ENCODE peak calls at places on chromosomes 5 and 9, in nine cellular contexts. U is SK-N-SH, A is K562, N is GM23338, L is H1, W is spleen, X is stomach, M is HL-60, P is upper lobe of left lung. I is an unnamed sample.

GRCh38 chr5:167863883-167864282 is 427.6 kb upstream of the WWC1 start:
- DNase-seq in U (peak), A (no peak), N (no peak), L (peak), W (no peak), X (no peak), M (no peak), P (no peak), I (no peak)

GRCh38 chr5:157596449-157596848 is 20.9 kb upstream of the ADAM19 start:
- DNase-seq in U (no peak), A (no peak), N (no peak), L (no peak), W (no peak), X (no peak), M (no peak), P (no peak), I (no peak)

GRCh38 chr5:158953929-158954534 is 145.7 kb downstream of the EBF1 start:
- DNase-seq in U (no peak), A (no peak), N (no peak), L (no peak), W (peak), X (no peak), M (peak), P (no peak), I (no peak)

GRCh38 chr9:95025213-95026170 is 292.0 kb downstream of the FANCC start:
- DNase-seq in U (peak), A (peak), N (no peak), L (no peak), W (no peak), X (peak), M (no peak), P (peak), I (peak)

GRCh38 chr5:991472-992267 is 16.9 kb upstream of the NKD2 start:
- DNase-seq in U (no peak), A (no peak), N (no peak), L (no peak), W (no peak), X (peak), M (no peak), P (peak), I (peak)

GRCh38 chr5:121968910-121969607 is 7.3 kb downstream of the SRFBP1 start:
- DNase-seq in U (no peak), A (peak), N (no peak), L (no peak), W (no peak), X (no peak), M (no peak), P (no peak), I (no peak)

GRCh38 chr5:43207601-43208000 is 15.6 kb downstream of the NIM1K start:
- DNase-seq in U (no peak), A (no peak), N (no peak), L (no peak), W (no peak), X (no peak), M (no peak), P (no peak), I (no peak)

GRCh38 chr5:26847041-26847736 is 191.2 kb downstream of the CDH9 start:
- DNase-seq in U (no peak), A (no peak), N (peak), L (no peak), W (no peak), X (peak), M (no peak), P (peak), I (no peak)

GRCh38 chr9:5489630-5490484 is 20.5 kb upstream of the PDCD1LG2 start:
- DNase-seq in U (no peak), A (no peak), N (no peak), L (no peak), W (no peak), X (no peak), M (no peak), P (no peak), I (no peak)

DNA sequence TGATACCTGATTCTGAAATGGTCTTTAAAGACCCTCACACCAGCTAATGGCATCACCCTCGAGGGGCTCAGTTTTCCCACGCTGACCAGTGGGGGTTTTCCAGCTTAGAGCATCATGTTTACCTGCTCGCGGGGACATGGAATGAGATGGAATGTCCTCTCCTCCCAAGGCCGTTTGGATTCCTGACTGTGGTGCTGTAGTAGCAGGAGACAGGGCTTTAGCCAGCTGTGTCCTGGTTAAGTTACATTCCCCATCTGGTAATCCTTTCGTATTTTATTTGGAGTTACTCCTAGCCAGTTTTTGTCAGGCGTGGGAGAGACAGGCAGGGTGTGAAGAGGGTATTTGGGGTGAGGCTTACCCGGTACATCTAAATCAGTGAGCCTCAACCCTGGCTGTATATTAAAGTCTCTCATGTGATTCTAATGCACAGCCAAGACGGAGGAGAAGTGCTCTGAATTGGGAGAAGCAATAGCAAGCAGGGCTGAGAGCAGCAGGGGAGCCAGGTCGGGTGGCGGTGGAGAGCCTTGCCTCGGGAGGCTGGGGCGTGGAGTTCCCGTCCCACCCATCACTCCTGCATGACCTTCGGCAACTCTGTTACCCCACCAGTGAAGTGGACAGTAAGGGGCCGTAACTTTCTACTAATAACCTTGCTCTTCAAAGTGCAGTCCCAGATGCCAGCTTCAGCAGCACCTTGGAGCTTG is 6.2 kb downstream of the ERGIC1 start:
- DNase-seq in U (no peak), A (no peak), N (no peak), L (no peak), W (peak), X (no peak), M (no peak), P (peak), I (no peak)
- TF ChIP-seq POLR2AphosphoS5 in U (no peak), A (no peak), N (no peak), L (no peak), W (no peak), X (no peak), M (no peak), P (no peak), I (peak)

GRCh38 chr5:146111409-146111808 is 6.0 kb upstream of the PLAC8L1 start:
- DNase-seq in U (no peak), A (peak), N (no peak), L (no peak), W (no peak), X (peak), M (no peak), P (no peak), I (no peak)
- H3K27ac ChIP-seq in U (no peak), A (peak), N (no peak), L (no peak), W (no peak), X (no peak), M (no peak), P (no peak), I (no peak)

GRCh38 chr5:56396634-56397033 is 163.5 kb upstream of the ANKRD55 start:
- DNase-seq in U (no peak), A (no peak), N (no peak), L (no peak), W (no peak), X (no peak), M (no peak), P (no peak), I (no peak)
- TF ChIP-seq POLR2AphosphoS5 in U (no peak), A (no peak), N (no peak), L (no peak), W (no peak), X (no peak), M (no peak), P (no peak), I (no peak)

GRCh38 chr9:107638496-107638895 is 148.9 kb upstream of the KLF4 start:
- DNase-seq in U (no peak), A (no peak), N (no peak), L (no peak), W (no peak), X (no peak), M (no peak), P (no peak), I (no peak)

GRCh38 chr9:107636596-107637405 is 147.2 kb upstream of the KLF4 start:
- DNase-seq in U (no peak), A (no peak), N (no peak), L (no peak), W (no peak), X (no peak), M (no peak), P (no peak), I (no peak)

GRCh38 chr9:107638922-107639321 is 149.4 kb upstream of the KLF4 start:
- DNase-seq in U (no peak), A (no peak), N (no peak), L (no peak), W (no peak), X (peak), M (peak), P (no peak), I (peak)

GRCh38 chr9:107639426-107639825 is 149.9 kb upstream of the KLF4 start:
- DNase-seq in U (no peak), A (no peak), N (no peak), L (no peak), W (no peak), X (no peak), M (no peak), P (no peak), I (no peak)

GRCh38 chr9:107637421-107638420 is 148.2 kb upstream of the KLF4 start:
- DNase-seq in U (peak), A (no peak), N (peak), L (peak), W (peak), X (peak), M (no peak), P (peak), I (peak)
- H3K27ac ChIP-seq in U (no peak), A (no peak), N (no peak), L (no peak), W (peak), X (peak), M (peak), P (peak), I (peak)

GRCh38 chr5:75622564-75622963 is 11.3 kb downstream of the ANKDD1B start:
- DNase-seq in U (no peak), A (no peak), N (no peak), L (no peak), W (no peak), X (peak), M (no peak), P (no peak), I (no peak)

GRCh38 chr5:75623846-75624245 is 12.6 kb downstream of the ANKDD1B start:
- DNase-seq in U (no peak), A (no peak), N (no peak), L (no peak), W (no peak), X (no peak), M (no peak), P (no peak), I (no peak)

GRCh38 chr5:75616961-75617660 is 5.9 kb downstream of the ANKDD1B start:
- DNase-seq in U (no peak), A (peak), N (no peak), L (no peak), W (no peak), X (no peak), M (no peak), P (no peak), I (no peak)

GRCh38 chr5:75617746-75618352 is 6.6 kb downstream of the ANKDD1B start:
- DNase-seq in U (no peak), A (no peak), N (no peak), L (no peak), W (no peak), X (no peak), M (no peak), P (no peak), I (no peak)

GRCh38 chr5:75620184-75620959 is 9.1 kb downstream of the ANKDD1B start:
- DNase-seq in U (no peak), A (peak), N (no peak), L (no peak), W (no peak), X (no peak), M (no peak), P (no peak), I (no peak)
- TF ChIP-seq POLR2AphosphoS5 in U (no peak), A (no peak), N (no peak), L (no peak), W (no peak), X (no peak), M (no peak), P (no peak), I (no peak)

I was measured in sigmoid colon.